ENCODE peak calls at places on chromosomes 16 and 17, in eight cellular contexts. Q is endothelial cell of umbilical vein, P is mammary epithelial cell, C is H1, L is hepatocyte, W is GM12878, T is neural progenitor cell, U is PC-3. G is an unnamed sample.

GRCh38 chr17:80989586-80989913 is 2.1 kb upstream of the CHMP6 start:
- DNase-seq in C (no peak), Q (no peak), P (no peak), W (no peak), T (no peak), L (no peak), U (peak; percentile 44), G (no peak)

GRCh38 chr16:69486724-69487123 is 62.3 kb downstream of the CYB5B start:
- DNase-seq in Q (no peak), W (no peak), L (no peak), U (no peak), C (no peak), P (no peak), T (no peak), G (no peak)

GRCh38 chr17:71313866-71314265 is 807.0 kb upstream of the SOX9 start:
- DNase-seq in W (no peak), U (no peak), C (no peak), Q (no peak), T (no peak), P (no peak), L (no peak), G (no peak)

GRCh38 chr16:73154063-73154870 is 106.3 kb upstream of the ZFHX3 start:
- DNase-seq in W (no peak), L (no peak), U (no peak), T (no peak), P (no peak), C (no peak), Q (peak; percentile 87), G (no peak)

GRCh38 chr17:33927732-33928133 is 327.4 kb upstream of the CCL2 start:
- DNase-seq in C (no peak), W (no peak), U (peak; percentile 21), Q (no peak), P (no peak), T (peak; percentile 36), L (no peak), G (no peak)

GRCh38 chr17:73625006-73625405 is 19.2 kb downstream of the SDK2 start:
- DNase-seq in L (no peak), W (no peak), T (no peak), U (no peak), Q (no peak), P (peak; percentile 85), C (no peak), G (no peak)

GRCh38 chr16:30923554-30924085 is at the start of gene FBXL19:
- DNase-seq in T (peak; percentile 89), P (no peak), L (peak; percentile 57), W (no peak), Q (no peak), U (no peak), C (no peak), G (no peak)

GRCh38 chr16:10080031-10080772 is 102.0 kb downstream of the GRIN2A start:
- DNase-seq in P (peak; percentile 93), T (no peak), U (peak; percentile 88), Q (peak; percentile 73), L (peak; percentile 79), W (no peak), C (no peak), G (peak; percentile 86)

GRCh38 chr16:5512037-5512436 is 414.4 kb upstream of the EEF2KMT start:
- DNase-seq in T (no peak), U (no peak), Q (no peak), C (no peak), W (no peak), L (no peak), P (no peak), G (no peak)

GRCh38 chr16:16143038-16143763 is 80.1 kb downstream of the ABCC6 start:
- DNase-seq in T (peak; percentile 37), U (peak; percentile 14), W (no peak), Q (no peak), C (peak; percentile 71), P (no peak), L (no peak), G (no peak)

GRCh38 chr17:16866436-16866835 is 105.5 kb downstream of the TNFRSF13B start:
- DNase-seq in W (no peak), U (peak; percentile 18), C (no peak), Q (no peak), L (no peak), P (no peak), T (no peak), G (no peak)

GRCh38 chr16:17134586-17134985 is 336.2 kb downstream of the XYLT1 start:
- DNase-seq in P (no peak), C (no peak), T (no peak), W (peak; percentile 82), U (no peak), Q (no peak), L (no peak), G (no peak)

GRCh38 chr17:72976971-72977767 is 115.3 kb downstream of the SLC39A11 start:
- DNase-seq in U (peak; percentile 82), T (no peak), C (no peak), W (peak; percentile 38), L (peak; percentile 75), Q (peak; percentile 80), P (peak; percentile 33), G (peak; percentile 71)

GRCh38 chr16:54193656-54194007 is 93.0 kb downstream of the IRX3 start:
- DNase-seq in P (peak; percentile 58), W (peak; percentile 4), U (peak; percentile 44), T (peak; percentile 83), L (peak; percentile 83), C (peak; percentile 95), Q (peak; percentile 47), G (peak; percentile 58)

GRCh38 chr16:78473031-78473699 is 373.7 kb downstream of the WWOX start:
- DNase-seq in U (no peak), W (no peak), C (no peak), T (no peak), Q (no peak), L (no peak), P (no peak), G (no peak)

GRCh38 chr17:50101346-50102163 is 6.4 kb downstream of the PDK2 start:
- DNase-seq in T (peak; percentile 40), L (peak; percentile 75), W (no peak), U (no peak), Q (no peak), C (no peak), P (no peak), G (no peak)
- TF ChIP-seq CTCF in T (peak; percentile 11), L (no peak), W (no peak), U (no peak), Q (no peak), C (no peak), P (no peak), G (no peak)

GRCh38 chr17:76537578-76538280 is at the start of gene CYGB:
- DNase-seq in W (no peak), C (no peak), L (peak; percentile 64), T (peak; percentile 70), U (no peak), Q (no peak), P (no peak), G (no peak)

GRCh38 chr17:76537288-76537577 is 276 bp downstream of the CYGB start:
- DNase-seq in L (no peak), W (no peak), U (no peak), T (no peak), P (no peak), Q (no peak), C (peak; percentile 73), G (no peak)

GRCh38 chr17:76538941-76539340 is 903 bp upstream of the PRCD start:
- DNase-seq in Q (no peak), C (no peak), T (no peak), U (no peak), L (peak; percentile 2), W (no peak), P (no peak), G (no peak)

GRCh38 chr17:76539631-76540271 is at the start of gene PRCD:
- DNase-seq in C (no peak), W (no peak), T (peak; percentile 47), P (no peak), L (peak; percentile 3), U (peak; percentile 26), Q (no peak), G (no peak)

DNA sequence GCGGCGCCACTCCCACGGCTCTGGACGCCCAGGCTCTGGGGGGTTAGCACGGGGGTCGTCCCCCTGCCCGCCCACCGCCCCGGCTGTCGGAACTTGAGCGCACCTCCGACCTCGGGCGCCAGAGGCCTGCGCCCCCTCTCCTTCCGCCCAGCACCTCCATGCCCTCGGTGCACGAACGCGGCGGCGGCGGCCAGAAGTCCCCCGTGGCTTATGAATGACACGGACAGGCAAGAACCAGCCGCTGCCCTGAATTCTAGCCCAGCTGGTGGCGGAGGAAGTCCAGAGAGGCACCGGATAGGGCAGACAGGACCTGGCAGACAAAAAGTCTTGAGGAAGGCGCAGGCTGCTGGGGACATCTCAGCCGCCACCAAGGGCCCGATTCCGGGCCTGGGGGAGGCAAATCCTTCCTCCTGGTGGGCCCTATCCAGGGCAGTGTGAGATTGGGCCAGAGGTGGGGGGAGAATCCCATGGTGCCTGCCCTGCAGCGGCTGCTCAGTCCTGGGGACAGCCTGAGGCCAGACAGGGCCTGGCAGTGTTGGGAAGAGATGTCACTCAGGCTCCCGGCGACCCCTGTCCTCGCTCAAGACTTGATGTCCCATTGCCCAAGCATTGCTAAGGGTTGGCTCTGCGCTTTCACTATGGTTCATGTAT is 897 bp upstream of the CYGB start:
- DNase-seq in U (no peak), L (peak; percentile 21), C (no peak), P (no peak), T (peak; percentile 64), Q (no peak), W (no peak), G (no peak)
- TF ChIP-seq EZH2 in U (no peak), L (peak; percentile 71), C (peak; percentile 55), P (no peak), T (peak; percentile 67), Q (peak; percentile 66), W (no peak), G (no peak)

GRCh38 chr16:88719933-88720296 is 13.6 kb downstream of the CTU2 start:
- DNase-seq in T (no peak), C (no peak), L (no peak), Q (no peak), W (no peak), U (no peak), P (no peak), G (no peak)
- TF ChIP-seq CTCF in T (no peak), C (no peak), L (no peak), Q (no peak), W (no peak), U (no peak), P (no peak), G (no peak)

GRCh38 chr17:57514614-57515013 is 230.5 kb downstream of the CCDC182 start:
- DNase-seq in T (no peak), P (peak; percentile 57), W (no peak), L (no peak), C (no peak), Q (no peak), U (no peak), G (no peak)
- TF ChIP-seq EZH2 in T (no peak), P (no peak), W (no peak), L (no peak), C (no peak), Q (no peak), U (no peak), G (no peak)